ENCODE peak calls at places on chromosomes 4 and X, in ten cellular contexts. V is kidney; L is CD8-positive, alpha-beta T cell; S is neuronal stem cell; U is HepG2; W is IMR-90; P is uterus; A is heart right ventricle; T is prostate gland; Q is tibial nerve. H is an unnamed sample. For H3K36me3, the result is how much of the 10 kb centered on the place peaks cover.

GRCh38 chr4:182809417-182810102 is 107.6 kb downstream of the DCTD start:
- DNase-seq in V (no peak), L (no peak), S (no peak), U (peak), W (no peak), P (no peak), A (no peak), T (no peak), Q (no peak), H (peak)

GRCh38 chrX:9184231-9184630 is 150.3 kb upstream of the FAM9B start:
- DNase-seq in V (no peak), L (no peak), S (no peak), U (no peak), W (no peak), P (no peak), A (no peak), T (no peak), Q (no peak), H (no peak)

GRCh38 chr4:53162926-53163325 is 202.9 kb downstream of the SCFD2 start:
- DNase-seq in V (no peak), L (no peak), S (no peak), U (no peak), W (no peak), P (no peak), A (no peak), T (no peak), Q (no peak), H (no peak)

GRCh38 chr4:10529891-10530786 is 72.9 kb upstream of the ZNF518B start:
- DNase-seq in V (no peak), L (no peak), S (no peak), U (no peak), W (no peak), P (peak), A (no peak), T (peak), Q (no peak), H (no peak)

GRCh38 chr4:149823770-149824221 is 8.2 kb upstream of the IQCM start:
- DNase-seq in V (no peak), L (no peak), S (no peak), U (no peak), W (peak), P (no peak), A (no peak), T (no peak), Q (no peak), H (no peak)

GRCh38 chr4:101251261-101251660 is 96.1 kb downstream of the PPP3CA start:
- DNase-seq in V (no peak), L (no peak), S (no peak), U (no peak), W (no peak), P (no peak), A (no peak), T (no peak), Q (no peak), H (no peak)

GRCh38 chr4:20095805-20096541 is 155.7 kb upstream of the SLIT2 start:
- DNase-seq in V (no peak), L (no peak), S (no peak), U (no peak), W (peak), P (no peak), A (no peak), T (no peak), Q (no peak), H (no peak)

GRCh38 chr4:137635108-137635507 is 102.8 kb upstream of the PCDH18 start:
- DNase-seq in V (no peak), L (no peak), S (no peak), U (peak), W (peak), P (no peak), A (no peak), T (no peak), Q (peak), H (no peak)

GRCh38 chr4:1899149-1900086 is 28.2 kb downstream of the NSD2 start:
- DNase-seq in V (peak), L (peak), S (peak), U (peak), W (peak), P (peak), A (peak), T (peak), Q (peak), H (peak)

GRCh38 chrX:111244238-111244750 is 26.0 kb downstream of the CAPN6 start:
- DNase-seq in V (no peak), L (no peak), S (no peak), U (peak), W (peak), P (no peak), A (no peak), T (no peak), Q (no peak), H (no peak)

GRCh38 chr4:44927361-44928061 is 201.2 kb upstream of the GNPDA2 start:
- DNase-seq in V (no peak), L (no peak), S (peak), U (peak), W (peak), P (no peak), A (no peak), T (no peak), Q (no peak), H (no peak)

GRCh38 chr4:127737295-127737694 is 7.1 kb downstream of the SLC25A31 start:
- DNase-seq in V (no peak), L (no peak), S (no peak), U (no peak), W (no peak), P (no peak), A (no peak), T (no peak), Q (no peak), H (no peak)

GRCh38 chr4:168514249-168514852 is 17.5 kb downstream of the PALLD start:
- DNase-seq in V (no peak), L (no peak), S (no peak), U (peak), W (peak), P (no peak), A (no peak), T (no peak), Q (no peak), H (peak)
- H3K4me3 ChIP-seq in V (no peak), L (no peak), S (no peak), U (no peak), W (no peak), P (no peak), A (no peak), T (no peak), Q (no peak), H (no peak)

GRCh38 chr4:86974481-86975050 is 39.8 kb downstream of the AFF1 start:
- DNase-seq in V (no peak), L (no peak), S (no peak), U (no peak), W (no peak), P (no peak), A (no peak), T (no peak), Q (no peak), H (no peak)

GRCh38 chr4:86972997-86973396 is 38.2 kb downstream of the AFF1 start:
- DNase-seq in V (no peak), L (no peak), S (no peak), U (peak), W (no peak), P (no peak), A (peak), T (peak), Q (no peak), H (no peak)

GRCh38 chr4:86975927-86976326 is 41.1 kb downstream of the AFF1 start:
- DNase-seq in V (no peak), L (no peak), S (no peak), U (no peak), W (no peak), P (no peak), A (no peak), T (no peak), Q (no peak), H (peak)

GRCh38 chr4:86971355-86971683 is 36.5 kb downstream of the AFF1 start:
- DNase-seq in V (no peak), L (no peak), S (no peak), U (no peak), W (no peak), P (no peak), A (no peak), T (no peak), Q (no peak), H (no peak)

GRCh38 chr4:86973668-86974067 is 38.9 kb downstream of the AFF1 start:
- DNase-seq in V (no peak), L (no peak), S (no peak), U (peak), W (no peak), P (no peak), A (no peak), T (no peak), Q (no peak), H (no peak)
- H3K36me3 ChIP-seq in V (under half), L (under half), S (under half), U (under half), W (under half), P (under half), A (under half), T (under half), Q (under half), H (under half)

DNA sequence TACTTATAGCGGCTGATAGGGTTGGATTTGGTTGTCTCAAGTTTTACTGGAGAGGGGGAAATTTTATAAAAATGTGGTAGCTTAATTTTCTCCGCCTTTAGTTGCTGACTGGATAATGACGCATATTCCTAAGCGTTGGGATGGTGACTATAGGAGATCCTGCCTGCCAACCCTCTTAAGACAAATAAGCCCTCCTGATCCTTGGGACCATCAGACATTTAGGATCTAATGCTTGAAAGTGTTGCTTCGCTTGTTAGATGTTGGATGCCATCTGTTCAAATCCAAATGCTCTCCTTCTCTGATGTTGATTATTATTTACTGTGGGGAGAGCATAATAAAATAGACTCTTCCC is 2.2 kb downstream of the RAPGEF2 start:
- DNase-seq in V (no peak), L (no peak), S (no peak), U (no peak), W (peak), P (no peak), A (no peak), T (no peak), Q (no peak), H (no peak)
- H3K4me3 ChIP-seq in V (peak), L (no peak), S (peak), U (peak), W (peak), P (peak), A (peak), T (peak), Q (peak), H (peak)

GRCh38 chr4:6875431-6875831 is 34.2 kb upstream of the TBC1D14 start:
- DNase-seq in V (no peak), L (no peak), S (no peak), U (no peak), W (no peak), P (no peak), A (no peak), T (no peak), Q (peak), H (no peak)

GRCh38 chr4:6876440-6876839 is 33.2 kb upstream of the TBC1D14 start:
- DNase-seq in V (no peak), L (no peak), S (no peak), U (no peak), W (peak), P (no peak), A (no peak), T (no peak), Q (no peak), H (no peak)

GRCh38 chr4:6873792-6874461 is 35.7 kb upstream of the TBC1D14 start:
- DNase-seq in V (peak), L (peak), S (peak), U (peak), W (peak), P (peak), A (peak), T (peak), Q (peak), H (peak)

GRCh38 chr4:6869944-6870343 is 39.7 kb upstream of the TBC1D14 start:
- DNase-seq in V (no peak), L (no peak), S (no peak), U (no peak), W (no peak), P (no peak), A (peak), T (no peak), Q (no peak), H (no peak)

DNA sequence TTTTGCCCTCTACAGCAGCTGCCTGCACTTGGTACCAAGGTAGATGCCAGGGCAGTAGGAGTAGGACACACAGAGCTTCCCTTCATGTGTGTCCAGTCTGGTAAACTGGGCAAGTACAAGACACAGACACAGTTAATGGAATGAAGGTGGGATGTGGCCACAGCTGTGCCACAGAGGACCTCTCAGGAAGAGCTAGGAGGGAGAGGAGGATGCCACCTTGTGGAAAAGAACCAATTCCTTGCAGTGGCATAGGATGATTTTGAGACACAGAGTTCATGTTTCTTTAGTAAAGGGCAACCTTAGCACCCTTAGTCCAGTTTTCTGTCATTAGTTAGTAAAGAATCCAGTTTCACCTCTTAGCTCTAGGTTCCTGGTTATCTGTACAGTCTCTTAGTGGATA is 36.3 kb upstream of the TBC1D14 start:
- DNase-seq in V (no peak), L (no peak), S (no peak), U (no peak), W (no peak), P (no peak), A (no peak), T (no peak), Q (no peak), H (no peak)
- H3K36me3 ChIP-seq in V (half or more), L (under half), S (half or more), U (half or more), W (under half), P (under half), A (under half), T (under half), Q (under half), H (half or more)

GRCh38 chr4:99028187-99028586 is 32.7 kb downstream of the METAP1 start:
- DNase-seq in V (no peak), L (no peak), S (no peak), U (peak), W (peak), P (no peak), A (no peak), T (no peak), Q (no peak), H (no peak)

GRCh38 chr4:99029852-99030251 is 34.3 kb downstream of the METAP1 start:
- DNase-seq in V (no peak), L (no peak), S (no peak), U (no peak), W (peak), P (no peak), A (no peak), T (no peak), Q (no peak), H (no peak)

GRCh38 chr4:99025506-99025905 is 30.0 kb downstream of the METAP1 start:
- DNase-seq in V (no peak), L (no peak), S (no peak), U (no peak), W (no peak), P (no peak), A (no peak), T (no peak), Q (no peak), H (no peak)

GRCh38 chr4:99027304-99027703 is 31.8 kb downstream of the METAP1 start:
- DNase-seq in V (no peak), L (no peak), S (no peak), U (peak), W (no peak), P (no peak), A (no peak), T (no peak), Q (no peak), H (no peak)

GRCh38 chr4:99029018-99029735 is 33.7 kb downstream of the METAP1 start:
- DNase-seq in V (no peak), L (no peak), S (no peak), U (no peak), W (peak), P (no peak), A (no peak), T (no peak), Q (no peak), H (no peak)
- H3K4me3 ChIP-seq in V (no peak), L (no peak), S (no peak), U (no peak), W (no peak), P (no peak), A (no peak), T (no peak), Q (no peak), H (no peak)

GRCh38 chr4:15885422-15885821 is 53.1 kb downstream of the FGFBP1 start:
- DNase-seq in V (no peak), L (no peak), S (no peak), U (no peak), W (no peak), P (no peak), A (no peak), T (no peak), Q (no peak), H (no peak)

GRCh38 chr4:15878011-15878410 is 60.5 kb downstream of the FGFBP1 start:
- DNase-seq in V (no peak), L (no peak), S (no peak), U (no peak), W (no peak), P (no peak), A (no peak), T (no peak), Q (no peak), H (no peak)

GRCh38 chr4:15888515-15888914 is 50.0 kb downstream of the FGFBP1 start:
- DNase-seq in V (no peak), L (no peak), S (no peak), U (no peak), W (peak), P (no peak), A (no peak), T (no peak), Q (no peak), H (no peak)

GRCh38 chr4:15882675-15883086 is 55.9 kb downstream of the FGFBP1 start:
- DNase-seq in V (no peak), L (peak), S (peak), U (peak), W (peak), P (peak), A (peak), T (peak), Q (peak), H (peak)

GRCh38 chr4:15883611-15884243 is 54.8 kb downstream of the FGFBP1 start:
- DNase-seq in V (no peak), L (no peak), S (no peak), U (no peak), W (no peak), P (no peak), A (no peak), T (no peak), Q (no peak), H (no peak)
- H3K36me3 ChIP-seq in V (under half), L (under half), S (under half), U (under half), W (under half), P (under half), A (under half), T (under half), Q (under half), H (under half)

GRCh38 chrX:27236681-27237080 is 226.5 kb downstream of the PPP4R3C start:
- DNase-seq in V (no peak), L (no peak), S (no peak), U (peak), W (no peak), P (no peak), A (no peak), T (no peak), Q (no peak), H (no peak)
- H3K4me3 ChIP-seq in V (no peak), L (no peak), S (no peak), U (no peak), W (no peak), P (no peak), A (no peak), T (no peak), Q (no peak), H (no peak)

GRCh38 chr4:40423735-40424134 is 88.6 kb downstream of the CHRNA9 start:
- DNase-seq in V (no peak), L (no peak), S (no peak), U (no peak), W (peak), P (no peak), A (no peak), T (no peak), Q (no peak), H (no peak)

GRCh38 chr4:40425799-40426574 is 90.9 kb downstream of the CHRNA9 start:
- DNase-seq in V (peak), L (no peak), S (no peak), U (no peak), W (no peak), P (no peak), A (no peak), T (no peak), Q (no peak), H (no peak)

GRCh38 chr4:40421839-40422238 is 86.7 kb downstream of the CHRNA9 start:
- DNase-seq in V (no peak), L (no peak), S (no peak), U (no peak), W (no peak), P (no peak), A (no peak), T (no peak), Q (no peak), H (no peak)

GRCh38 chr4:40422309-40422708 is 87.2 kb downstream of the CHRNA9 start:
- DNase-seq in V (no peak), L (no peak), S (no peak), U (no peak), W (no peak), P (no peak), A (no peak), T (no peak), Q (no peak), H (no peak)

DNA sequence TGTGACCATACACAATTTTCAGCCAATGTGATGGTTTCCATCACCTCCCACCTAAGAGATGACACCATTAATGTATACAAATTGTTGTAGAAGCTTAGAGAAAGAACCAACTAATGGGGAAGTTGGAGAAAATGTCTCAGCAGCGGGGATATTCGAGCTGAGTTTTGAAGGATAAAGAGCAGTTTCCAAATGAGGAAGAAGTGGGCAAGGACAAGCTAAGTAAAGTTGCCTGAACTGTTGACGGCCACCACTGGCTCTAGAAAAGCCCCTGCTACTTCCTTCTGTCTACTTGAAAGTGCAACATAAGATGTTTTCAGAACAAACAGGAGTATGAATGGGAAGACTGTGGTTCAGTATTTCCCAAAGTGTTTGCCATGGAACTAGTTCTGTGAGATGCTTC is 92.0 kb downstream of the CHRNA9 start:
- DNase-seq in V (no peak), L (no peak), S (no peak), U (no peak), W (no peak), P (no peak), A (no peak), T (no peak), Q (no peak), H (no peak)
- H3K36me3 ChIP-seq in V (half or more), L (under half), S (under half), U (under half), W (under half), P (under half), A (under half), T (under half), Q (under half), H (under half)